ENCODE peak calls at places on chromosomes 1 and 21, in six cellular contexts. One of them, this sample, is unnamed.

GRCh38 chr1:231363624-231364023 is 25.5 kb downstream of the SPRTN start:
- DNase-seq in cerebellar nuclear complex: no peak
- DNase-seq in stomach: no peak
- DNase-seq in RPMI7951: no peak
- DNase-seq in A549: no peak
- DNase-seq in ELR: no peak
- DNase-seq in this sample: no peak

GRCh38 chr1:18256318-18257235 is 149.0 kb downstream of the IGSF21 start:
- DNase-seq in cerebellar nuclear complex: no peak
- DNase-seq in stomach: peak; percentile 47
- DNase-seq in RPMI7951: peak; percentile 40
- DNase-seq in A549: peak; percentile 11
- DNase-seq in ELR: peak; percentile 26
- DNase-seq in this sample: peak; percentile 79

GRCh38 chr1:107795471-107795870 is 169.5 kb downstream of the VAV3 start:
- DNase-seq in cerebellar nuclear complex: no peak
- DNase-seq in stomach: no peak
- DNase-seq in RPMI7951: no peak
- DNase-seq in A549: no peak
- DNase-seq in ELR: no peak
- DNase-seq in this sample: no peak

GRCh38 chr1:199182151-199182843 is 543.5 kb downstream of the PTPRC start:
- DNase-seq in cerebellar nuclear complex: no peak
- DNase-seq in stomach: no peak
- DNase-seq in RPMI7951: no peak
- DNase-seq in A549: no peak
- DNase-seq in ELR: no peak
- DNase-seq in this sample: no peak

GRCh38 chr21:21460979-21461378 is 462.8 kb downstream of the NCAM2 start:
- DNase-seq in cerebellar nuclear complex: no peak
- DNase-seq in stomach: no peak
- DNase-seq in RPMI7951: no peak
- DNase-seq in A549: no peak
- DNase-seq in ELR: no peak
- DNase-seq in this sample: no peak

GRCh38 chr1:209080170-209080781 is 503.2 kb upstream of the CAMK1G start:
- DNase-seq in cerebellar nuclear complex: no peak
- DNase-seq in stomach: no peak
- DNase-seq in RPMI7951: peak; percentile 87
- DNase-seq in A549: peak; percentile 59
- DNase-seq in ELR: peak; percentile 89
- DNase-seq in this sample: peak; percentile 38

GRCh38 chr1:8213136-8213535 is 104.8 kb upstream of the SLC45A1 start:
- DNase-seq in cerebellar nuclear complex: no peak
- DNase-seq in stomach: no peak
- DNase-seq in RPMI7951: no peak
- DNase-seq in A549: no peak
- DNase-seq in ELR: no peak
- DNase-seq in this sample: no peak

GRCh38 chr1:39957299-39958020 is 2.5 kb downstream of the MFSD2A start:
- DNase-seq in cerebellar nuclear complex: no peak
- DNase-seq in stomach: no peak
- DNase-seq in RPMI7951: no peak
- DNase-seq in A549: no peak
- DNase-seq in ELR: no peak
- DNase-seq in this sample: no peak

GRCh38 chr1:180571832-180572636 is 13.3 kb downstream of the OVAAL start:
- DNase-seq in cerebellar nuclear complex: no peak
- DNase-seq in stomach: no peak
- DNase-seq in RPMI7951: peak; percentile 16
- DNase-seq in A549: no peak
- DNase-seq in ELR: peak; percentile 46
- DNase-seq in this sample: no peak

GRCh38 chr1:15799004-15799867 is 8.2 kb downstream of the UQCRHL start:
- DNase-seq in cerebellar nuclear complex: no peak
- DNase-seq in stomach: peak; percentile 55
- DNase-seq in RPMI7951: peak; percentile 99
- DNase-seq in A549: peak; percentile 95
- DNase-seq in ELR: peak; percentile 99
- DNase-seq in this sample: peak; percentile 88

GRCh38 chr1:208242186-208242585 is 2.0 kb downstream of the PLXNA2 start:
- DNase-seq in cerebellar nuclear complex: no peak
- DNase-seq in stomach: no peak
- DNase-seq in RPMI7951: no peak
- DNase-seq in A549: no peak
- DNase-seq in ELR: no peak
- DNase-seq in this sample: no peak

GRCh38 chr21:26080211-26080610 is 90.4 kb downstream of the APP start:
- DNase-seq in cerebellar nuclear complex: no peak
- DNase-seq in stomach: no peak
- DNase-seq in RPMI7951: no peak
- DNase-seq in A549: no peak
- DNase-seq in ELR: no peak
- DNase-seq in this sample: no peak

GRCh38 chr1:117621316-117621715 is 15.5 kb downstream of the TENT5C start:
- DNase-seq in cerebellar nuclear complex: no peak
- DNase-seq in stomach: no peak
- DNase-seq in RPMI7951: no peak
- DNase-seq in A549: no peak
- DNase-seq in ELR: no peak
- DNase-seq in this sample: no peak

GRCh38 chr1:212401838-212402582 is 12.7 kb downstream of the PACC1 start:
- DNase-seq in cerebellar nuclear complex: no peak
- DNase-seq in stomach: no peak
- DNase-seq in RPMI7951: peak; percentile 51
- DNase-seq in A549: peak; percentile 49
- DNase-seq in ELR: peak; percentile 83
- DNase-seq in this sample: no peak

GRCh38 chr1:240402318-240402717 is 209.6 kb downstream of the GREM2 start:
- DNase-seq in cerebellar nuclear complex: no peak
- DNase-seq in stomach: no peak
- DNase-seq in RPMI7951: peak; percentile 46
- DNase-seq in A549: no peak
- DNase-seq in ELR: no peak
- DNase-seq in this sample: no peak

GRCh38 chr1:220487297-220487820 is 40.6 kb upstream of the MARK1 start:
- DNase-seq in cerebellar nuclear complex: no peak
- DNase-seq in stomach: no peak
- DNase-seq in RPMI7951: peak; percentile 67
- DNase-seq in A549: peak; percentile 15
- DNase-seq in ELR: peak; percentile 49
- DNase-seq in this sample: peak; percentile 58

GRCh38 chr1:53616927-53617326 is 122.0 kb downstream of the GLIS1 start:
- DNase-seq in cerebellar nuclear complex: no peak
- DNase-seq in stomach: peak; percentile 16
- DNase-seq in RPMI7951: no peak
- DNase-seq in A549: no peak
- DNase-seq in ELR: peak; percentile 40
- DNase-seq in this sample: no peak

GRCh38 chr1:7253118-7253480 is 467.8 kb downstream of the CAMTA1 start:
- DNase-seq in cerebellar nuclear complex: no peak
- DNase-seq in stomach: no peak
- DNase-seq in RPMI7951: peak; percentile 60
- DNase-seq in A549: no peak
- DNase-seq in ELR: peak; percentile 87
- DNase-seq in this sample: no peak